ENCODE peak calls at places on chromosomes 7 and 10, in eight cellular contexts. One of them, this sample, is unnamed.

GRCh38 chr10:6350609-6351008 is 147.9 kb downstream of the PFKFB3 start:
- DNase-seq in heart left ventricle: no peak
- DNase-seq in fibroblast of lung: no peak
- DNase-seq in upper lobe of right lung: no peak
- DNase-seq in MM.1S: no peak
- DNase-seq in lung: no peak
- DNase-seq in body of pancreas: no peak
- DNase-seq in HCT116: no peak
- DNase-seq in this sample: no peak

GRCh38 chr7:91168766-91169518 is 95.3 kb upstream of the FZD1 start:
- DNase-seq in body of pancreas: no peak
- DNase-seq in fibroblast of lung: peak; percentile 32
- DNase-seq in MM.1S: no peak
- DNase-seq in HCT116: no peak
- DNase-seq in heart left ventricle: no peak
- DNase-seq in lung: no peak
- DNase-seq in upper lobe of right lung: no peak
- DNase-seq in this sample: peak; percentile 46

GRCh38 chr7:2038876-2039728 is 193.6 kb downstream of the MAD1L1 start:
- DNase-seq in upper lobe of right lung: peak; percentile 12
- DNase-seq in body of pancreas: no peak
- DNase-seq in fibroblast of lung: no peak
- DNase-seq in MM.1S: no peak
- DNase-seq in HCT116: no peak
- DNase-seq in lung: no peak
- DNase-seq in heart left ventricle: no peak
- DNase-seq in this sample: no peak

GRCh38 chr7:140923358-140924006 is 1.2 kb downstream of the BRAF start:
- DNase-seq in fibroblast of lung: peak; percentile 16
- DNase-seq in upper lobe of right lung: no peak
- DNase-seq in MM.1S: no peak
- DNase-seq in HCT116: no peak
- DNase-seq in body of pancreas: peak; percentile 4
- DNase-seq in lung: no peak
- DNase-seq in heart left ventricle: no peak
- DNase-seq in this sample: peak; percentile 15

GRCh38 chr10:58667658-58668310 is 155.1 kb downstream of the BICC1 start:
- DNase-seq in MM.1S: no peak
- DNase-seq in lung: no peak
- DNase-seq in upper lobe of right lung: no peak
- DNase-seq in heart left ventricle: no peak
- DNase-seq in HCT116: no peak
- DNase-seq in fibroblast of lung: no peak
- DNase-seq in body of pancreas: no peak
- DNase-seq in this sample: no peak

GRCh38 chr7:17239683-17240521 is 58.5 kb upstream of the AHR start:
- DNase-seq in heart left ventricle: no peak
- DNase-seq in fibroblast of lung: peak; percentile 85
- DNase-seq in HCT116: peak; percentile 7
- DNase-seq in MM.1S: no peak
- DNase-seq in lung: no peak
- DNase-seq in body of pancreas: no peak
- DNase-seq in upper lobe of right lung: no peak
- DNase-seq in this sample: peak; percentile 56

GRCh38 chr7:142581341-142581740 is 167.9 kb upstream of the PRSS1 start:
- DNase-seq in heart left ventricle: no peak
- DNase-seq in fibroblast of lung: peak; percentile 45
- DNase-seq in lung: no peak
- DNase-seq in upper lobe of right lung: no peak
- DNase-seq in MM.1S: peak; percentile 88
- DNase-seq in body of pancreas: no peak
- DNase-seq in HCT116: no peak
- DNase-seq in this sample: no peak

GRCh38 chr10:14858338-14858925 is 20.2 kb upstream of the SUV39H2 start:
- DNase-seq in HCT116: no peak
- DNase-seq in lung: no peak
- DNase-seq in upper lobe of right lung: no peak
- DNase-seq in MM.1S: no peak
- DNase-seq in heart left ventricle: no peak
- DNase-seq in body of pancreas: no peak
- DNase-seq in fibroblast of lung: no peak
- DNase-seq in this sample: no peak

GRCh38 chr10:80540136-80540535 is 2.4 kb downstream of the SH2D4B start:
- DNase-seq in MM.1S: no peak
- DNase-seq in heart left ventricle: no peak
- DNase-seq in fibroblast of lung: no peak
- DNase-seq in lung: peak; percentile 24
- DNase-seq in body of pancreas: no peak
- DNase-seq in upper lobe of right lung: no peak
- DNase-seq in HCT116: no peak
- DNase-seq in this sample: no peak

GRCh38 chr7:156753630-156754029 is 113.1 kb downstream of the RNF32 start:
- DNase-seq in MM.1S: no peak
- DNase-seq in lung: no peak
- DNase-seq in fibroblast of lung: no peak
- DNase-seq in heart left ventricle: no peak
- DNase-seq in HCT116: no peak
- DNase-seq in body of pancreas: no peak
- DNase-seq in upper lobe of right lung: no peak
- DNase-seq in this sample: no peak

GRCh38 chr7:154503962-154504550 is 451.9 kb downstream of the DPP6 start:
- DNase-seq in lung: no peak
- DNase-seq in fibroblast of lung: peak; percentile 26
- DNase-seq in body of pancreas: no peak
- DNase-seq in upper lobe of right lung: no peak
- DNase-seq in HCT116: peak; percentile 22
- DNase-seq in MM.1S: peak; percentile 75
- DNase-seq in heart left ventricle: no peak
- DNase-seq in this sample: peak; percentile 15

GRCh38 chr10:55509168-55509567 is 708.1 kb upstream of the PCDH15 start:
- DNase-seq in heart left ventricle: no peak
- DNase-seq in body of pancreas: no peak
- DNase-seq in lung: no peak
- DNase-seq in HCT116: no peak
- DNase-seq in fibroblast of lung: no peak
- DNase-seq in upper lobe of right lung: no peak
- DNase-seq in MM.1S: peak; percentile 51
- DNase-seq in this sample: no peak

DNA sequence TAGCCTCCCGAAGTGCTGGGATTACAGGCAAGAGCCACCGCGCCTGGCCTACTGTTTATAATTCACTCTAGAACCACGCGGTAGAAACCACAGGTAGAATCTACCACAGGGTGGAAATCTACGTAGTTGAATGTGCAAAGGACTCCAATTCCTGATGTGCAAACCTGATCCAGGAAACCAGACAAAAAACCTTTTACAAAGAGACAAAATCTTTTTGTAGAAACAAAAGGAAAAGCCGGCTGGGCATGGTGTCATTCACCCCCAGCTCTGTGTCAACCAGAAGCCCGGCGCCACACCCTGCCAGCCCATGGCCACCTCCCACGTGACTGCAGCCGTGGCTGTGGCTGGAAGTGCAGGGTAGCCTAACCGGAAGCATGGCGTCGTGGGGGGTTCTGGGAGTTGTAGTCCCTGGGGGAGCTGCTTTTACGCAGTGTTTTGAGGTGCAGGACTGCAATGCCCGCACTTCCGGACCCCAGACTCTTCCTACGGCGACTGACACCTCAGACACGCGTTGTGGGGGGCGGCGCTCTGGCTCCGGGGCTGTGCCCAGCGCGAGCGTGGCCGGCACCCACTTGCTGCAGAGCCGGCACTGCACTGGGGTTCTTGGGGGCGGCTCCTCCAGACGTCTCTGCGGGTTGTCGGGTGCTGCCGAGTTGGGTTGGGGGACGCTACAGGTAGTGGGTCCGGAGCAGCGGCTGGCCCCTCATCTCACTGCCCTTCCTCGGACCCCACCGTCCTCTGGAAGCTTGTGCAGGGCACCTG is 41.5 kb upstream of the RNF216 start:
- DNase-seq in HCT116: peak; percentile 91
- DNase-seq in upper lobe of right lung: peak; percentile 97
- DNase-seq in MM.1S: peak; percentile 96
- DNase-seq in body of pancreas: peak; percentile 97
- DNase-seq in lung: peak; percentile 97
- DNase-seq in fibroblast of lung: peak; percentile 90
- DNase-seq in heart left ventricle: peak; percentile 97
- DNase-seq in this sample: peak; percentile 92
- TF ChIP-seq CTCF in HCT116: no peak
- TF ChIP-seq CTCF in upper lobe of right lung: no peak
- TF ChIP-seq CTCF in MM.1S: no peak
- TF ChIP-seq CTCF in body of pancreas: peak; percentile 45
- TF ChIP-seq CTCF in lung: no peak
- TF ChIP-seq CTCF in fibroblast of lung: no peak
- TF ChIP-seq CTCF in heart left ventricle: peak; percentile 21
- TF ChIP-seq CTCF in this sample: no peak

DNA sequence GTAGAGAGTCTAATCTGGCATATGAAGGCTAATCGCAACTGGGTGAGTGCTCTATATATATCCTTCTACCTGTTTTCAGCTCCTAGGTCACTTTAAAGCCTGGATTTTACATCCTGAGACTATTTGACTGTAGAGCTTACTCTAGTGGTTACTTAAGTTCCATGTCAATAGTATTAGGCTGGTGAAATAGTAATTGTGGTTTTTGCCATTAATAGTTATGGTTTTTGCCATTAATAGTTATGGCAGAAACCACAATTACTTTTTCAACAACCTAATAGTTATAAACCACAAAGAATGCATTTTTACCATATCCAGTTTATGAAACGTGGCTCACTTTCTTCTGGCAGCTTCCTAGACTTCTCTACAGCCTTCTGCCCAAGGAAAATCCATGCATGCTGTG is 263.1 kb upstream of the KIAA1217 start:
- DNase-seq in HCT116: no peak
- DNase-seq in lung: no peak
- DNase-seq in upper lobe of right lung: no peak
- DNase-seq in fibroblast of lung: no peak
- DNase-seq in heart left ventricle: no peak
- DNase-seq in MM.1S: peak; percentile 70
- DNase-seq in body of pancreas: no peak
- DNase-seq in this sample: no peak
- TF ChIP-seq CTCF in HCT116: no peak
- TF ChIP-seq CTCF in lung: no peak
- TF ChIP-seq CTCF in upper lobe of right lung: no peak
- TF ChIP-seq CTCF in fibroblast of lung: no peak
- TF ChIP-seq CTCF in heart left ventricle: no peak
- TF ChIP-seq CTCF in MM.1S: no peak
- TF ChIP-seq CTCF in body of pancreas: no peak
- TF ChIP-seq CTCF in this sample: no peak

GRCh38 chr7:100965051-100965722 is 4.2 kb upstream of the MUC12 start:
- DNase-seq in upper lobe of right lung: no peak
- DNase-seq in lung: no peak
- DNase-seq in HCT116: no peak
- DNase-seq in MM.1S: no peak
- DNase-seq in heart left ventricle: no peak
- DNase-seq in fibroblast of lung: no peak
- DNase-seq in body of pancreas: no peak
- DNase-seq in this sample: no peak

GRCh38 chr7:100964630-100965029 is 4.7 kb upstream of the MUC12 start:
- DNase-seq in heart left ventricle: no peak
- DNase-seq in upper lobe of right lung: no peak
- DNase-seq in lung: no peak
- DNase-seq in body of pancreas: no peak
- DNase-seq in fibroblast of lung: no peak
- DNase-seq in MM.1S: no peak
- DNase-seq in HCT116: no peak
- DNase-seq in this sample: no peak

GRCh38 chr7:100963874-100964273 is 5.5 kb upstream of the MUC12 start:
- DNase-seq in MM.1S: no peak
- DNase-seq in fibroblast of lung: no peak
- DNase-seq in HCT116: no peak
- DNase-seq in upper lobe of right lung: no peak
- DNase-seq in heart left ventricle: no peak
- DNase-seq in body of pancreas: no peak
- DNase-seq in lung: no peak
- DNase-seq in this sample: no peak

GRCh38 chr7:100963386-100963785 is 6.0 kb upstream of the MUC12 start:
- DNase-seq in heart left ventricle: no peak
- DNase-seq in lung: no peak
- DNase-seq in fibroblast of lung: no peak
- DNase-seq in HCT116: no peak
- DNase-seq in body of pancreas: no peak
- DNase-seq in MM.1S: no peak
- DNase-seq in upper lobe of right lung: no peak
- DNase-seq in this sample: no peak

DNA sequence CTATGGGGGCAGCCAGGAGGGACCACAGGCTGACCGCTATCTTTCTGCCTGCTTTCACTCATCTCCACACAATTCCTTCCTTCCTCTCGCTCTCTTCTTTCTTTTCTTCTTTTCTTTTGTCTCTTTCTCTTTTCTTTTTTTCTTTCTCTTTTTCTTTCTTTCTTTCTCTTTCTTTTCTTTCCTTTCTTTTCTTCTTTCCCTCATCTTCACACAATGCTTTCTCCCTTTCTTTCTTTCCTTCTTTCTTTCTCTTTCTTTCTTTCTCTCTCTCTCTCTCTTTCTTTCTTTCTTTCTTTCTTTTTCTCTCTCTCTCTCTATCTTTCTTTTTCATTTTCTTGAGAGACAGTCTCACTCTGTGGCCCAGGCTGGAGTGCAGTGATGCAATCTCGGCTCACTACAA is 6.8 kb upstream of the MUC12 start:
- DNase-seq in fibroblast of lung: no peak
- DNase-seq in body of pancreas: no peak
- DNase-seq in HCT116: no peak
- DNase-seq in MM.1S: no peak
- DNase-seq in heart left ventricle: no peak
- DNase-seq in lung: no peak
- DNase-seq in upper lobe of right lung: no peak
- DNase-seq in this sample: no peak
- TF ChIP-seq CTCF in fibroblast of lung: no peak
- TF ChIP-seq CTCF in body of pancreas: no peak
- TF ChIP-seq CTCF in HCT116: no peak
- TF ChIP-seq CTCF in MM.1S: no peak
- TF ChIP-seq CTCF in heart left ventricle: no peak
- TF ChIP-seq CTCF in lung: no peak
- TF ChIP-seq CTCF in upper lobe of right lung: no peak
- TF ChIP-seq CTCF in this sample: no peak

DNA sequence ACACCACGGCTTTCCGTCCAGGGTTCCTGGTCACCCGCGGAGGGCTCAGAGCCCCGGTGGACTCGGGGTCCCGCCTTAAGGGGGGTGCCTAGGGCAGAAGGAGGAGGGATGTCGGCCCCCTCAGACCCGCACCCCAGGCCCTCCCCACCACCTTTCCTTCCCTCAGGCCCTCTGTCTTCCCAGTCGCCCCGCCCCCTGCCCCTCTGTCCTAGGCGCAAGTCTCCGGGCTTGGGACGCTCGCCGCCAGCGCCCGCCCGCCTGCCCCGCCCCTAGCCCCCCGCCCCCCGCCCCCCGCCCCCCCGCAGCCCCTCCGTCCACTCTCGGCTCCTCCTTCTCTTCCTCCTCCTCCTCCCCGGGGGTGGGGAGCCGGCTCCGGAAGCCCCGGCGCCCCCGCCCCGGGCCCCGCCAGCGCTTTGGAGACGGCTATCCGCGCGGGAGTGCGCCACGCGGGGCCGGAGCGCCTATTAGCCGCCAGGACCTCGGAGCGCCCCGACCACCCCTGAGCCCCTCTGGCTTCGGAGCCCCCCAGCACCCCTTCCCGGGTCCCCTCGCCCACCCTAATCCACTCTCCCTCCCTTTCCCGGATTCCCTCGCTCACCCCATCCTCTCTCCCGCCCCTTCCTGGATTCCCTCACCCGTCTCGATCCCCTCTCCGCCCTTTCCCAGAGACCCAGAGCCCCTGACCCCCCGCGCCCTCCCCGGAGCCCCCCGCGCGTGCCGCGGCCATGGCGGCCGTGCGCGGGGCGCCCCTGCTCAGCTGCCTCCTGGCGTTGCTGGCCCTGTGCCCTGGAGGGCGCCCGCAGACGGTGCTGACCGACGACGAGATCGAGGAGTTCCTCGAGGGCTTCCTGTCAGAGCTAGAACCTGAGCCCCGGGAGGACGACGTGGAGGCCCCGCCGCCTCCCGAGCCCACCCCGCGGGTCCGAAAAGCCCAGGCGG is at the start of gene AEBP1:
- DNase-seq in MM.1S: no peak
- DNase-seq in heart left ventricle: peak; percentile 50
- DNase-seq in fibroblast of lung: peak; percentile 46
- DNase-seq in upper lobe of right lung: peak; percentile 64
- DNase-seq in body of pancreas: no peak
- DNase-seq in HCT116: no peak
- DNase-seq in lung: no peak
- DNase-seq in this sample: peak; percentile 30
- TF ChIP-seq CTCF in MM.1S: no peak
- TF ChIP-seq CTCF in heart left ventricle: no peak
- TF ChIP-seq CTCF in fibroblast of lung: no peak
- TF ChIP-seq CTCF in upper lobe of right lung: no peak
- TF ChIP-seq CTCF in body of pancreas: no peak
- TF ChIP-seq CTCF in HCT116: no peak
- TF ChIP-seq CTCF in lung: no peak
- TF ChIP-seq CTCF in this sample: no peak